ENCODE peak calls at places on chromosomes 6 and 20, in four cellular contexts. One of them, this sample, is unnamed.

GRCh38 chr6:17703256-17703694 is 3.5 kb downstream of the NUP153 start:
- DNase-seq in ACHN: peak; percentile 22
- DNase-seq in RPMI7951: peak; percentile 74
- DNase-seq in NCI-H345: no peak
- DNase-seq in this sample: no peak

GRCh38 chr6:169075211-169075621 is 178.4 kb downstream of the THBS2 start:
- DNase-seq in NCI-H345: no peak
- DNase-seq in ACHN: no peak
- DNase-seq in RPMI7951: no peak
- DNase-seq in this sample: no peak

GRCh38 chr20:23631981-23632710 is 5.6 kb downstream of the CST3 start:
- DNase-seq in NCI-H345: no peak
- DNase-seq in RPMI7951: no peak
- DNase-seq in ACHN: no peak
- DNase-seq in this sample: no peak

GRCh38 chr6:71473908-71474307 is 185.3 kb downstream of the OGFRL1 start:
- DNase-seq in ACHN: peak; percentile 83
- DNase-seq in RPMI7951: peak; percentile 92
- DNase-seq in NCI-H345: no peak
- DNase-seq in this sample: no peak

GRCh38 chr20:44734938-44735337 is 10.7 kb upstream of the KCNK15 start:
- DNase-seq in ACHN: peak; percentile 87
- DNase-seq in RPMI7951: peak; percentile 71
- DNase-seq in NCI-H345: no peak
- DNase-seq in this sample: no peak

GRCh38 chr20:35661013-35661412 is 3.7 kb downstream of the CPNE1 start:
- DNase-seq in RPMI7951: peak; percentile 25
- DNase-seq in NCI-H345: no peak
- DNase-seq in ACHN: peak; percentile 38
- DNase-seq in this sample: no peak

GRCh38 chr6:90466191-90466940 is 120.5 kb downstream of the MAP3K7 start:
- DNase-seq in ACHN: no peak
- DNase-seq in RPMI7951: peak; percentile 74
- DNase-seq in NCI-H345: no peak
- DNase-seq in this sample: no peak

GRCh38 chr6:153084393-153084792 is 46.7 kb downstream of the RGS17 start:
- DNase-seq in ACHN: no peak
- DNase-seq in RPMI7951: peak; percentile 69
- DNase-seq in NCI-H345: no peak
- DNase-seq in this sample: no peak

GRCh38 chr6:21390537-21391213 is 202.9 kb upstream of the SOX4 start:
- DNase-seq in RPMI7951: no peak
- DNase-seq in NCI-H345: peak; percentile 44
- DNase-seq in ACHN: no peak
- DNase-seq in this sample: no peak

This sample was measured in DMS153.